ENCODE peak calls at places on chromosomes 5 and 9, in five cellular contexts. N, U, S, P and G are unnamed samples.
A peak's percentile ranks its signal among the peaks of the same experiment; 100 is the strongest.

GRCh38 chr9:5443845-5444244 is 6.1 kb upstream of the PLGRKT start:
- DNase-seq in N (no peak), U (no peak), S (no peak), P (no peak), G (no peak)

GRCh38 chr9:121206516-121207370 is 5.1 kb upstream of the RAB14 start:
- DNase-seq in N (no peak), U (no peak), S (no peak), P (no peak), G (no peak)

GRCh38 chr5:148909766-148910165 is 83.4 kb downstream of the ADRB2 start:
- DNase-seq in N (peak; percentile 36), U (no peak), S (no peak), P (no peak), G (no peak)

GRCh38 chr9:2800385-2801179 is 43.3 kb downstream of the PUM3 start:
- DNase-seq in N (no peak), U (no peak), S (no peak), P (no peak), G (no peak)

GRCh38 chr9:79572032-79572890 is 496 bp downstream of the TLE4 start:
- DNase-seq in N (no peak), U (no peak), S (no peak), P (peak; percentile 31), G (no peak)

GRCh38 chr5:80754900-80755299 is 100.1 kb upstream of the DHFR start:
- DNase-seq in N (peak; percentile 93), U (peak; percentile 72), S (no peak), P (no peak), G (peak; percentile 60)

GRCh38 chr5:13930721-13931246 is 13.7 kb downstream of the DNAH5 start:
- DNase-seq in N (no peak), U (peak; percentile 49), S (no peak), P (no peak), G (peak; percentile 38)

GRCh38 chr5:150323819-150324218 is 21.1 kb upstream of the ARSI start:
- DNase-seq in N (no peak), U (no peak), S (no peak), P (no peak), G (no peak)

GRCh38 chr9:22395585-22396205 is 50.9 kb upstream of the DMRTA1 start:
- DNase-seq in N (no peak), U (no peak), S (no peak), P (no peak), G (no peak)

GRCh38 chr9:76817489-76817888 is 53.3 kb downstream of the PCA3 start:
- DNase-seq in N (no peak), U (no peak), S (no peak), P (no peak), G (no peak)

GRCh38 chr5:134174841-134175839 is 1.6 kb downstream of the SKP1 start:
- DNase-seq in N (peak; percentile 22), U (no peak), S (no peak), P (no peak), G (no peak)

GRCh38 chr5:141513021-141513626 is 24.2 kb downstream of the PCDHGC5 start:
- DNase-seq in N (no peak), U (peak; percentile 23), S (peak; percentile 39), P (no peak), G (peak; percentile 72)

GRCh38 chr5:170300361-170301013 is 2.9 kb upstream of the LCP2 start:
- DNase-seq in N (no peak), U (no peak), S (no peak), P (no peak), G (no peak)